ENCODE peak calls at places on chromosomes 7 and 10, in ten cellular contexts. D is breast epithelium, E is transverse colon, G is H1, O is K562, I is endothelial cell of umbilical vein, C is prostate gland, S is suprapubic skin, Z is sigmoid colon, K is stomach. L is an unnamed sample.

GRCh38 chr10:65570143-65571010 is 1355.5 kb upstream of the LRRTM3 start:
- DNase-seq in K (peak), G (peak), I (peak), O (no peak), D (peak), E (peak), C (peak), Z (no peak), S (no peak), L (no peak)

GRCh38 chr10:43913676-43914235 is 265.1 kb upstream of the ZNF32 start:
- DNase-seq in S (no peak), E (no peak), O (no peak), I (no peak), K (no peak), D (no peak), C (no peak), G (no peak), Z (no peak), L (no peak)

GRCh38 chr7:154231732-154232131 is 179.5 kb downstream of the DPP6 start:
- DNase-seq in E (no peak), D (no peak), I (no peak), Z (no peak), C (no peak), K (no peak), G (peak), O (peak), S (no peak), L (no peak)

GRCh38 chr7:158819571-158820203 is 9.6 kb downstream of the ESYT2 start:
- DNase-seq in K (no peak), Z (no peak), S (no peak), C (no peak), O (peak), G (no peak), I (no peak), D (no peak), E (no peak), L (no peak)

GRCh38 chr10:87505366-87506113 is 847 bp downstream of the MINPP1 start:
- DNase-seq in G (no peak), O (peak), E (peak), S (no peak), D (no peak), I (peak), C (peak), Z (peak), K (peak), L (peak)

GRCh38 chr7:1707756-1708611 is 37.9 kb downstream of the ELFN1 start:
- DNase-seq in G (no peak), K (no peak), Z (no peak), D (no peak), I (no peak), C (no peak), S (peak), E (no peak), O (no peak), L (no peak)

GRCh38 chr10:112461029-112461887 is 14.2 kb downstream of the VTI1A start:
- DNase-seq in O (no peak), G (no peak), D (no peak), E (no peak), I (peak), Z (no peak), K (no peak), C (no peak), S (no peak), L (no peak)

GRCh38 chr7:131012477-131013031 is 278.5 kb upstream of the KLF14 start:
- DNase-seq in C (no peak), G (no peak), I (no peak), E (no peak), K (no peak), D (no peak), O (peak), Z (no peak), S (no peak), L (no peak)

GRCh38 chr7:24113506-24113905 is 170.5 kb upstream of the NPY start:
- DNase-seq in E (no peak), I (no peak), Z (no peak), D (no peak), S (no peak), G (no peak), O (no peak), K (no peak), C (no peak), L (no peak)

GRCh38 chr7:80724249-80724871 is 85.9 kb downstream of the CD36 start:
- DNase-seq in G (no peak), O (no peak), S (no peak), D (no peak), K (no peak), I (no peak), C (no peak), Z (no peak), E (no peak), L (no peak)

GRCh38 chr7:152723364-152723763 is 36.2 kb upstream of the ACTR3B start:
- DNase-seq in O (no peak), E (no peak), S (no peak), G (no peak), I (no peak), C (no peak), K (no peak), D (no peak), Z (no peak), L (no peak)

GRCh38 chr7:54988516-54988915 is 30.3 kb upstream of the EGFR start:
- DNase-seq in Z (no peak), I (no peak), K (no peak), C (no peak), G (no peak), O (no peak), D (no peak), S (no peak), E (no peak), L (no peak)

GRCh38 chr10:69057951-69058297 is 30.0 kb upstream of the SRGN start:
- DNase-seq in S (no peak), D (no peak), Z (no peak), K (no peak), E (no peak), C (no peak), I (no peak), O (no peak), G (no peak), L (no peak)

GRCh38 chr10:69060127-69060798 is 27.6 kb upstream of the SRGN start:
- DNase-seq in O (no peak), S (no peak), K (no peak), D (no peak), G (no peak), Z (no peak), C (no peak), I (no peak), E (no peak), L (no peak)

GRCh38 chr10:69064762-69065328 is 23.1 kb upstream of the SRGN start:
- DNase-seq in I (no peak), D (no peak), S (no peak), E (no peak), K (no peak), C (no peak), O (peak), G (no peak), Z (no peak), L (no peak)

GRCh38 chr10:69057261-69057950 is 30.5 kb upstream of the SRGN start:
- DNase-seq in D (no peak), I (peak), E (peak), G (no peak), S (no peak), O (no peak), K (peak), Z (no peak), C (no peak), L (no peak)

GRCh38 chr10:69061305-69062161 is 26.4 kb upstream of the SRGN start:
- DNase-seq in I (peak), O (peak), Z (peak), S (no peak), K (peak), C (no peak), D (peak), E (peak), G (no peak), L (no peak)
- TF ChIP-seq POLR2A in I (peak), O (no peak), Z (no peak), S (no peak), K (no peak), C (no peak), D (no peak), E (peak), G (no peak), L (peak)

GRCh38 chr10:78510566-78511323 is 477.1 kb downstream of the RPS24 start:
- DNase-seq in G (no peak), K (no peak), E (no peak), O (no peak), I (no peak), D (no peak), Z (no peak), C (no peak), S (peak), L (no peak)
- TF ChIP-seq POLR2AphosphoS5 in G (no peak), K (no peak), E (no peak), O (no peak), I (no peak), D (no peak), Z (no peak), C (no peak), S (no peak), L (no peak)

GRCh38 chr7:25854608-25855497 is 297.1 kb upstream of the NFE2L3 start:
- DNase-seq in E (peak), I (peak), C (no peak), Z (peak), D (no peak), K (no peak), G (peak), S (peak), O (peak), L (no peak)
- TF ChIP-seq POLR2A in E (peak), I (peak), C (no peak), Z (peak), D (no peak), K (no peak), G (no peak), S (no peak), O (peak), L (no peak)

DNA sequence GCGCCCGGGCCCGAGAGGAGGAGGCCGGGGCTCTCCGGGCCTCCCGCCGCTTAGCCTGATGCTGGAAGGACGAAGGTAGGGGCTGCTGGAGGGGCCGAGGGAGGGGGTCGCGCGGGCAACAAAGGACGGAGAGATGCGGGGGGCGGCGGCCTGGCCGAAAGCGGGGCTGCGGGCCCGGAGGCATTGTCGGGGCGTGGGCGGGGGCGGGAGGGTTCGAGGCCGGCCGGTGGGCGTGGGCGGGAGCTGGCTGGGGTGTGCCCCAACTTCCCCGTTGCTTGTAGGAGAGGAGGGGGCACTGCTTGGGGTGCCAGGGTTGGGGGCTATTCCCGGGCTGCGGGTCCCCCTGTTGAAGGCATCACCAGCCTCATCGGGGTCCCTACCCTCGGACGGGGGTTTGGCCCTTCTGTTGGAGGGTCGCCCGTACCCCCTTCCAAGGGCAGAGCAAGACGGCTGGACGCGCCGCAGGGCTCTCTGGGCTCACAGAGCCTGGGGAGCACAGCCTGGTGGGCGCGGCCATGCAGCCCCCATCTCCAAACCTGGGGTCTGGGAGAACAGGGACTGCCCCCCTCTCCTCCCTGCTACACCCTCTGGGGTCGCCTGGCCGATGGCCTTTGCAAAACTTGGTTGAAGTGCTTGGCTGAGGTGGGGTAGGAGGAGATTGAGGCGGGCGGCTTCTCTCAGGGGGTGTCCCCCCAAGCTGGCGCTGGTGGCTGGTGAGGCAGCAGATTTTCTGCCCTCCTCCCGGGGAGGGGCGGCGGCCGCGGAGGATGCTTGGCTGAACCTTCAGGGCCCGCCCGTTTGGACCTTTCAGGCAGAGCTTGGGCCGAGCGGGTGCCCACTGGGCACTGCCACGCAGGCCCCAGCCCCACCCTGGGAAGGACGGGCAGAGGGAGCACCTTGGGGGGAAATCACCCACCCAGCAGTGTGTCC is 718 bp downstream of the CLIP2 start:
- DNase-seq in K (peak), G (no peak), I (no peak), E (peak), C (no peak), S (peak), D (no peak), Z (peak), O (peak), L (no peak)
- TF ChIP-seq POLR2AphosphoS5 in K (no peak), G (no peak), I (no peak), E (no peak), C (no peak), S (no peak), D (no peak), Z (no peak), O (no peak), L (no peak)

GRCh38 chr10:124223711-124224085 is 130.3 kb upstream of the CHST15 start:
- DNase-seq in K (no peak), C (no peak), O (no peak), S (peak), Z (no peak), D (no peak), E (peak), I (no peak), G (no peak), L (no peak)
- TF ChIP-seq POLR2A in K (no peak), C (no peak), O (no peak), S (no peak), Z (no peak), D (no peak), E (no peak), I (no peak), G (no peak), L (no peak)

DNA sequence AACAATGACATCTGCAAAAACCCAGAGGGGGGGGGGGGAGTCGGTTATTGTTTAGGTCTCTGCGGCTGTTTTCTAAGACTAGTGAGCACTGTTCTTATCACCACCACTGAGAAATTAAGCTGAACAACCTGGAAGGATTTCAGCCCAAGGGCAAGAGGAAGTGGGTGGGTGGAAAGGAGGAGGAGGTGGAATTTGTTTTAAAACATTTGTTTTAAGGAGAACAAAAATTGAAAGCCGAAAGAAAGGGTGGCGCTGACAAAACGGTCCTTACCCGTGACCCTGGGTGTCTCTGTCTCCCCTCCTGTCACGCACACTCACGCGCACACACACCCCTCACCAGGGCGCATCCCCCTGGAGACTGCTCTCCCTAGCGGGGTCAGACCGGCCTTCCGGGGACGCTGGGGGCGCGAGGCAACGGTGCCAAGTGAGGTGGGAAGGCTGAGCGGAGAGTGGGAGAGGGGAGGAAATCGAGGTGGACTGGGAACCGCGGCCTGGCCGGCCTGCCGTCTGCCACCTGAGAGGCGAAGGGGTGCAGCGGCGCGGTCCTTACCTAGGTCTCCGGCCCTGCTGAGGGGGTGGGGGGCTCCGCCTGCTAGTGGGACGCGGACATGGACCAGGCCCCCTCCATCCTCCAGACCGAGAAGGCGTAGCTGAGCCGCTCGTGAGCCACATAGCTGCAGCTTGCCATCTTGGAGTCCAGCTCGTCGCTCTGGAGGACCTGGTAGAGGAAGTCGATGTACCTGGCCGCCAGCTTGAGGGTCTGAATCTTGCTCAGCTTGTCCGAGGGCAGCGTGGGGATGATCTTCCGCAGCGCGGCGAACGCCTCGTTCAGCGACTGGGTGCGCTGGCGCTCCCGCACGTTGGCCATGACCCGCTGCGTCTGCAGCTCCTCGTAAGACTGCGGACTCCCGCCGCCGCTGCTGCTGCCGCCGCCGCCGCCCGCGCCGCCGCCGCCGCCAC is 1.0 kb downstream of the TWIST1 start:
- DNase-seq in I (peak), C (no peak), E (no peak), O (no peak), D (no peak), G (no peak), Z (peak), K (no peak), S (no peak), L (no peak)
- TF ChIP-seq POLR2AphosphoS5 in I (no peak), C (no peak), E (no peak), O (no peak), D (no peak), G (no peak), Z (no peak), K (no peak), S (no peak), L (no peak)

DNA sequence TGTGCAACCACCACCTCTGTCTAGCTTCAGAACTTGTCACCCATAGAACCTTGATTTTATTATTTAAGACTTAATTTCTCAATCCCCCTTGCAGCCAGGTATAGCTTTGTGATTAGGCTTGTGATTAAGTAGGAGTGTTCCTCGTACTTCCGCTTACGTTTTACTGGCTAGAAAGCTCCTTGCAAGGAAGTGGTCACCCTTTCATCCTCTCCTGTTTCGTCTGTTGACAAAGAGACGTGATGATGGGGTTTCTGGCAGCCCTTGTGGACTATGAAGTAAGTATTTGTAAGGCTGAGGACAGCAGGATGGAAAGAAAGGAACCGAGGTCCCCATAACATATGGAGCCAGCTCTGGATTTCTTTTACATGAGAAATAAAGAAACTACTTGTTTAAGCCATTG is 86.5 kb upstream of the KDM7A start:
- DNase-seq in D (no peak), S (no peak), I (no peak), E (no peak), K (no peak), O (no peak), C (no peak), G (no peak), Z (peak), L (no peak)
- TF ChIP-seq POLR2A in D (no peak), S (no peak), I (no peak), E (no peak), K (no peak), O (no peak), C (no peak), G (no peak), Z (no peak), L (no peak)

L was measured in GM12892.